ENCODE peak calls at places on chromosomes 3 and 15, in six cellular contexts. T is HFF-Myc, E is BJ, B is AG09309, X is tibial artery, L is GM06990. N is an unnamed sample.
A peak's percentile ranks its signal among the peaks of the same experiment; 100 is the strongest.

GRCh38 chr15:85112997-85113396 is 131.3 kb downstream of the PDE8A start:
- DNase-seq in X (no peak), L (no peak), B (no peak), E (no peak), T (no peak), N (no peak)

GRCh38 chr3:155339052-155339451 is 45.6 kb upstream of the STRIT1 start:
- DNase-seq in E (no peak), T (no peak), X (no peak), L (no peak), B (peak; percentile 3), N (no peak)

GRCh38 chr3:39292961-39293360 is 13.1 kb upstream of the CX3CR1 start:
- DNase-seq in L (no peak), E (no peak), X (no peak), T (no peak), B (no peak), N (no peak)

GRCh38 chr3:149128856-149129255 is 582 bp upstream of the HPS3 start:
- DNase-seq in B (no peak), X (no peak), E (no peak), T (no peak), L (no peak), N (no peak)

GRCh38 chr15:43317566-43318184 is 12.7 kb downstream of the LCMT2 start:
- DNase-seq in T (no peak), E (no peak), L (no peak), B (no peak), X (no peak), N (no peak)

GRCh38 chr3:172449468-172450149 is 1.4 kb upstream of the GHSR start:
- DNase-seq in L (no peak), E (no peak), B (no peak), T (no peak), X (no peak), N (peak; percentile 13)

GRCh38 chr3:115040673-115041286 is 106.3 kb downstream of the ZBTB20 start:
- DNase-seq in B (peak; percentile 16), E (no peak), X (peak; percentile 31), T (peak; percentile 10), L (no peak), N (peak; percentile 37)

GRCh38 chr3:121542924-121543323 is 2.9 kb downstream of the POLQ start:
- DNase-seq in L (no peak), X (no peak), B (no peak), E (no peak), T (no peak), N (no peak)

GRCh38 chr3:77601853-77602440 is 562.0 kb downstream of the ROBO2 start:
- DNase-seq in L (no peak), B (no peak), E (no peak), X (no peak), T (no peak), N (no peak)

GRCh38 chr15:89051875-89052274 is 36.4 kb upstream of the ABHD2 start:
- DNase-seq in L (no peak), T (no peak), E (peak; percentile 72), B (peak; percentile 87), X (no peak), N (no peak)

GRCh38 chr3:177343122-177343521 is 145.8 kb upstream of the TBL1XR1 start:
- DNase-seq in X (no peak), L (no peak), E (no peak), T (no peak), B (no peak), N (no peak)

GRCh38 chr3:69748503-69748902 is 9.2 kb downstream of the MITF start:
- DNase-seq in T (no peak), L (no peak), E (no peak), X (no peak), B (no peak), N (no peak)

GRCh38 chr3:37814547-37814946 is 47.1 kb upstream of the CTDSPL start:
- DNase-seq in T (no peak), X (no peak), E (no peak), B (no peak), L (no peak), N (peak; percentile 31)

GRCh38 chr3:78707094-78707493 is 1060.7 kb downstream of the ROBO1 start:
- DNase-seq in X (no peak), B (no peak), E (no peak), L (no peak), T (no peak), N (no peak)

GRCh38 chr3:36060950-36061349 is 319.4 kb upstream of the STAC start:
- DNase-seq in X (no peak), E (no peak), T (no peak), L (no peak), B (no peak), N (no peak)

GRCh38 chr3:192875971-192876565 is 41.6 kb downstream of the MB21D2 start:
- DNase-seq in B (peak; percentile 28), L (no peak), X (no peak), T (no peak), E (no peak), N (no peak)

GRCh38 chr3:179652467-179653105 is at the start of gene USP13:
- DNase-seq in T (peak; percentile 50), E (no peak), B (peak; percentile 34), L (peak; percentile 81), X (peak; percentile 52), N (peak; percentile 75)
- TF ChIP-seq CTCF in T (no peak), E (peak; percentile 4), B (no peak), L (no peak), X (peak; percentile 23), N (no peak)

GRCh38 chr15:33476908-33477307 is 166.1 kb downstream of the RYR3 start:
- DNase-seq in T (no peak), B (no peak), L (no peak), E (no peak), X (no peak), N (no peak)
- TF ChIP-seq CTCF in T (no peak), B (no peak), L (no peak), E (no peak), X (no peak), N (no peak)

DNA sequence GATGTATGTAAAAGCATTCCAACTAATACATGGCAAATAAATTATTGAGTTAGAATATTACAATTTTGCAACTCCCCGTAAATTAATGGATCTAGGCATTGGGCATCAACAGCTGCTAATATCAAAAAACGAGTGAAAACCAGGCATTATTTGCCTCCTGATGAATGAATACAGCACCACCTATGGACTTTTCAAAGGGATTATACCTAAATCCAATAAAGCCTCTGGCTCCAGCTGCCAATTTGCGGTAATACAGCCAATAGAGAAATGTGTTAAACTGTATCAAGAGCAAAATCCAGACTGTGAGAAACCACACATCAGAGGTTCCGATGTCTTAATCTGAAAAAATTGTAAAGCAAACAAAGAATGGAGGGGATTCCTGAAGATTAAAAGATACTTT is 16.3 kb upstream of the A4GNT start:
- DNase-seq in B (no peak), X (no peak), T (no peak), E (no peak), L (no peak), N (no peak)
- TF ChIP-seq CTCF in B (no peak), X (no peak), T (no peak), E (no peak), L (no peak), N (no peak)

GRCh38 chr3:481680-482079 is 285.1 kb downstream of the CHL1 start:
- DNase-seq in L (no peak), T (no peak), X (no peak), B (no peak), E (no peak), N (peak; percentile 28)
- TF ChIP-seq CTCF in L (peak; percentile 51), T (no peak), X (peak; percentile 18), B (no peak), E (no peak), N (no peak)

GRCh38 chr15:80856400-80856799 is 77.2 kb downstream of the CEMIP start:
- DNase-seq in X (no peak), T (no peak), E (no peak), B (no peak), L (no peak), N (no peak)
- TF ChIP-seq CTCF in X (no peak), T (peak; percentile 54), E (peak; percentile 36), B (peak; percentile 17), L (peak; percentile 18), N (no peak)

GRCh38 chr3:46717447-46718231 is at the start of gene PRSS50:
- DNase-seq in X (no peak), E (no peak), B (no peak), L (no peak), T (no peak), N (peak; percentile 18)
- TF ChIP-seq CTCF in X (no peak), E (peak; percentile 33), B (peak; percentile 25), L (peak; percentile 34), T (peak; percentile 39), N (peak; percentile 38)

GRCh38 chr3:123584284-123584987 is 417 bp downstream of the HACD2 start:
- DNase-seq in E (no peak), B (no peak), L (no peak), X (peak; percentile 28), T (no peak), N (peak; percentile 47)
- TF ChIP-seq CTCF in E (no peak), B (no peak), L (no peak), X (no peak), T (no peak), N (no peak)

GRCh38 chr3:52227117-52227516 is 1.7 kb upstream of the TLR9 start:
- DNase-seq in E (no peak), B (no peak), T (no peak), L (no peak), X (no peak), N (no peak)
- TF ChIP-seq CTCF in E (no peak), B (no peak), T (peak; percentile 11), L (peak; percentile 11), X (no peak), N (no peak)

GRCh38 chr3:164393171-164393570 is 685.1 kb downstream of the SI start:
- DNase-seq in E (no peak), X (no peak), B (no peak), T (no peak), L (no peak), N (no peak)

GRCh38 chr3:164387236-164387635 is 691.1 kb downstream of the SI start:
- DNase-seq in T (no peak), L (no peak), B (no peak), X (no peak), E (no peak), N (no peak)

GRCh38 chr3:164390046-164390445 is 688.2 kb downstream of the SI start:
- DNase-seq in X (no peak), L (no peak), E (no peak), T (no peak), B (no peak), N (no peak)
- TF ChIP-seq CTCF in X (no peak), L (no peak), E (no peak), T (no peak), B (no peak), N (no peak)

DNA sequence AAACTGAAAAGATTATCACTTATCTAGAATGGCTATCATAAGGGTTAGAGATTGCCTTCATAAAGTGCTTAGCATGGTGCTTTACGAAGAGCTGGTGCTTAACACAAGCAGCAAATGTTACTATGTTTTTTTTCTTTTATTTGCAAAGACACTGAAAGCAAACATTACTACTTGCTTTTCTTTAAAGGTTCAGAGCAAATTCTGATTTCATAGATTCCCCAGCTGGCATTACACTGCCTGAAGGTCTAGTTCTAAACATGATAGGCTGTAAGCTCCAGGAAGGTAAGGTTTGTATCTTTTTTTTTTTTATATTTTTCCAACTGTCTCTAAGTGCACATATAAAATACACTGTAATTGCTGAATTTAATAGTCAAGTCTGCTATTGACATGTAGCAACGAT is 71.9 kb downstream of the UQCC5 start:
- DNase-seq in X (no peak), E (no peak), L (no peak), B (no peak), T (no peak), N (no peak)
- TF ChIP-seq CTCF in X (no peak), E (no peak), L (no peak), B (no peak), T (no peak), N (no peak)